ENCODE peak calls at places on chromosomes 16 and 17, in four cellular contexts. F is GM12878, S is K562, R is HepG2. V is an unnamed sample.

GRCh38 chr17:9166678-9167077 is 145.4 kb downstream of the NTN1 start:
- DNase-seq in F (no peak), S (no peak), R (no peak), V (no peak)

GRCh38 chr16:83978401-83978904 is 10.4 kb downstream of the NECAB2 start:
- DNase-seq in F (no peak), S (no peak), R (no peak), V (no peak)

GRCh38 chr16:19831678-19832077 is 53.0 kb downstream of the GPRC5B start:
- DNase-seq in F (no peak), S (peak), R (no peak), V (no peak)

GRCh38 chr17:35521150-35521549 is 16.3 kb downstream of the SLFN12L start:
- DNase-seq in F (no peak), S (no peak), R (no peak), V (no peak)

GRCh38 chr17:45371414-45372324 is 54.8 kb upstream of the MAP3K14 start:
- DNase-seq in F (no peak), S (no peak), R (peak), V (peak)

GRCh38 chr17:913207-913606 is 66.4 kb downstream of the NXN start:
- DNase-seq in F (no peak), S (no peak), R (no peak), V (no peak)

GRCh38 chr17:62675260-62675659 is 47.8 kb downstream of the MRC2 start:
- DNase-seq in F (no peak), S (no peak), R (no peak), V (no peak)

GRCh38 chr17:39626171-39626670 is 531 bp upstream of the PPP1R1B start:
- DNase-seq in F (no peak), S (peak), R (no peak), V (no peak)

GRCh38 chr17:65467156-65467555 is 94.3 kb downstream of the AXIN2 start:
- DNase-seq in F (no peak), S (no peak), R (no peak), V (no peak)

GRCh38 chr17:59492091-59492451 is 73.3 kb upstream of the DHX40 start:
- DNase-seq in F (no peak), S (no peak), R (no peak), V (no peak)

GRCh38 chr17:38604479-38605229 is 1.1 kb downstream of the SRCIN1 start:
- DNase-seq in F (no peak), S (peak), R (peak), V (peak)

GRCh38 chr16:4936991-4937781 is at the start of gene PPL:
- DNase-seq in F (no peak), S (peak), R (peak), V (peak)

GRCh38 chr16:48384982-48385271 is 286 bp downstream of the SIAH1 start:
- DNase-seq in F (no peak), S (peak), R (no peak), V (no peak)

GRCh38 chr16:22903716-22904115 is 89.8 kb downstream of the HS3ST2 start:
- DNase-seq in F (no peak), S (no peak), R (no peak), V (no peak)

GRCh38 chr17:67151717-67152116 is 93.3 kb downstream of the HELZ start:
- DNase-seq in F (no peak), S (no peak), R (no peak), V (no peak)

GRCh38 chr16:68366062-68366461 is 55.2 kb downstream of the PRMT7 start:
- DNase-seq in F (no peak), S (no peak), R (no peak), V (no peak)

GRCh38 chr17:40932608-40933007 is 4.8 kb downstream of the KRT23 start:
- DNase-seq in F (no peak), S (no peak), R (peak), V (no peak)

GRCh38 chr16:68636818-68637217 is 8.3 kb upstream of the CDH3 start:
- DNase-seq in F (no peak), S (no peak), R (no peak), V (no peak)

GRCh38 chr16:84925092-84925772 is 86.1 kb downstream of the ZDHHC7 start:
- DNase-seq in F (no peak), S (peak), R (peak), V (peak)

GRCh38 chr17:17107891-17108680 is 65.8 kb downstream of the MPRIP start:
- DNase-seq in F (no peak), S (no peak), R (no peak), V (no peak)

GRCh38 chr16:86635181-86635580 is 56.8 kb downstream of the FOXL1 start:
- DNase-seq in F (no peak), S (no peak), R (no peak), V (no peak)

GRCh38 chr16:10694830-10695229 is at the start of gene TEKT5:
- DNase-seq in F (no peak), S (no peak), R (no peak), V (no peak)

GRCh38 chr17:75601057-75601987 is 13.7 kb downstream of the MYO15B start:
- DNase-seq in F (no peak), S (peak), R (peak), V (peak)
- TF ChIP-seq ETV6 in F (no peak), S (no peak), R (no peak), V (peak)

GRCh38 chr16:985646-986400 is 4.3 kb downstream of the SOX8 start:
- DNase-seq in F (no peak), S (no peak), R (no peak), V (no peak)

GRCh38 chr16:986411-986810 is 4.8 kb downstream of the SOX8 start:
- DNase-seq in F (no peak), S (no peak), R (no peak), V (no peak)

GRCh38 chr16:984736-985135 is 3.2 kb downstream of the SOX8 start:
- DNase-seq in F (no peak), S (no peak), R (no peak), V (no peak)

GRCh38 chr16:984106-984505 is 2.5 kb downstream of the SOX8 start:
- DNase-seq in F (no peak), S (no peak), R (no peak), V (no peak)

GRCh38 chr16:985237-985636 is 3.7 kb downstream of the SOX8 start:
- DNase-seq in F (no peak), S (no peak), R (no peak), V (no peak)
- TF ChIP-seq ETV6 in F (no peak), S (no peak), R (no peak), V (no peak)

GRCh38 chr16:2473999-2474876 is 689 bp upstream of the TBC1D24 start:
- DNase-seq in F (no peak), S (peak), R (no peak), V (peak)
- TF ChIP-seq ETV6 in F (no peak), S (no peak), R (no peak), V (peak)

GRCh38 chr16:29030086-29030840 is 45.4 kb downstream of the LAT start:
- DNase-seq in F (no peak), S (no peak), R (no peak), V (no peak)
- TF ChIP-seq ETV6 in F (no peak), S (no peak), R (no peak), V (no peak)

V was measured in WTC11.